ENCODE peak calls at places on chromosomes 1 and 21, in ten cellular contexts. F is hepatocyte; X is GM23338; Q is CD4-positive, alpha-beta T cell; J is body of pancreas; Y is cardiac muscle cell; C is fibroblast of lung; D is RWPE1; V is progenitor cell of endocrine pancreas; W is lower lobe of right lung. O is an unnamed sample.

GRCh38 chr1:53754484-53755312 is 15.7 kb upstream of the GLIS1 start:
- DNase-seq in F (peak; percentile 75), X (peak; percentile 86), Q (no peak), J (peak; percentile 36), Y (peak; percentile 80), C (peak; percentile 57), D (no peak), V (no peak), W (no peak), O (peak; percentile 39)

GRCh38 chr1:68327414-68327813 is 95.1 kb upstream of the WLS start:
- DNase-seq in F (no peak), X (no peak), Q (no peak), J (no peak), Y (peak; percentile 78), C (no peak), D (no peak), V (no peak), W (no peak), O (no peak)

GRCh38 chr1:21641076-21641475 is 28.1 kb downstream of the RAP1GAP start:
- DNase-seq in F (no peak), X (no peak), Q (no peak), J (no peak), Y (no peak), C (no peak), D (no peak), V (no peak), W (no peak), O (no peak)

GRCh38 chr1:206831605-206832004 is 33.8 kb upstream of the IL20 start:
- DNase-seq in F (no peak), X (no peak), Q (no peak), J (no peak), Y (no peak), C (no peak), D (no peak), V (no peak), W (no peak), O (no peak)

GRCh38 chr1:93200086-93200620 is 19.6 kb downstream of the CCDC18 start:
- DNase-seq in F (no peak), X (no peak), Q (no peak), J (no peak), Y (no peak), C (no peak), D (no peak), V (no peak), W (no peak), O (no peak)

GRCh38 chr1:9249534-9250335 is 15.2 kb downstream of the H6PD start:
- DNase-seq in F (peak; percentile 68), X (peak; percentile 85), Q (no peak), J (peak; percentile 73), Y (peak; percentile 74), C (no peak), D (no peak), V (peak; percentile 36), W (peak; percentile 74), O (peak; percentile 52)

GRCh38 chr1:59985901-59986735 is 59.5 kb upstream of the CYP2J2 start:
- DNase-seq in F (peak; percentile 26), X (peak; percentile 65), Q (no peak), J (no peak), Y (no peak), C (peak; percentile 61), D (no peak), V (no peak), W (no peak), O (no peak)

GRCh38 chr1:187999973-188000372 is 1171.2 kb downstream of the PLA2G4A start:
- DNase-seq in F (peak; percentile 10), X (peak; percentile 18), Q (no peak), J (no peak), Y (peak; percentile 25), C (no peak), D (peak; percentile 10), V (no peak), W (no peak), O (no peak)

GRCh38 chr21:46314441-46315020 is 9.1 kb downstream of the C21orf58 start:
- DNase-seq in F (no peak), X (peak; percentile 55), Q (no peak), J (no peak), Y (no peak), C (no peak), D (no peak), V (no peak), W (no peak), O (no peak)

GRCh38 chr1:167950569-167950968 is 13.7 kb upstream of the MPC2 start:
- DNase-seq in F (no peak), X (no peak), Q (no peak), J (no peak), Y (no peak), C (no peak), D (no peak), V (no peak), W (no peak), O (no peak)

GRCh38 chr1:71015745-71016144 is 31.9 kb downstream of the PTGER3 start:
- DNase-seq in F (no peak), X (no peak), Q (no peak), J (no peak), Y (no peak), C (no peak), D (no peak), V (no peak), W (no peak), O (no peak)

GRCh38 chr1:10755977-10756521 is 40.4 kb downstream of the CASZ1 start:
- DNase-seq in F (peak; percentile 68), X (no peak), Q (peak; percentile 48), J (no peak), Y (peak; percentile 49), C (peak; percentile 6), D (peak; percentile 54), V (no peak), W (peak; percentile 84), O (no peak)

GRCh38 chr1:156860113-156860638 is 489 bp upstream of the NTRK1 start:
- DNase-seq in F (peak; percentile 61), X (peak; percentile 80), Q (peak; percentile 27), J (peak; percentile 48), Y (peak; percentile 54), C (peak; percentile 40), D (peak; percentile 62), V (peak; percentile 39), W (no peak), O (peak; percentile 57)

GRCh38 chr1:204278973-204279372 is 65.2 kb upstream of the GOLT1A start:
- DNase-seq in F (no peak), X (no peak), Q (no peak), J (no peak), Y (no peak), C (no peak), D (no peak), V (no peak), W (no peak), O (no peak)

GRCh38 chr1:79744746-79745145 is 738.2 kb upstream of the ADGRL4 start:
- DNase-seq in F (no peak), X (no peak), Q (no peak), J (no peak), Y (no peak), C (no peak), D (no peak), V (no peak), W (no peak), O (no peak)

GRCh38 chr1:178133291-178133989 is 39.5 kb downstream of the RASAL2 start:
- DNase-seq in F (no peak), X (no peak), Q (no peak), J (no peak), Y (no peak), C (no peak), D (no peak), V (no peak), W (no peak), O (no peak)
- TF ChIP-seq CTCF in F (no peak), X (no peak), Q (no peak), J (no peak), Y (no peak), C (no peak), D (no peak), V (no peak), W (no peak), O (no peak)

DNA sequence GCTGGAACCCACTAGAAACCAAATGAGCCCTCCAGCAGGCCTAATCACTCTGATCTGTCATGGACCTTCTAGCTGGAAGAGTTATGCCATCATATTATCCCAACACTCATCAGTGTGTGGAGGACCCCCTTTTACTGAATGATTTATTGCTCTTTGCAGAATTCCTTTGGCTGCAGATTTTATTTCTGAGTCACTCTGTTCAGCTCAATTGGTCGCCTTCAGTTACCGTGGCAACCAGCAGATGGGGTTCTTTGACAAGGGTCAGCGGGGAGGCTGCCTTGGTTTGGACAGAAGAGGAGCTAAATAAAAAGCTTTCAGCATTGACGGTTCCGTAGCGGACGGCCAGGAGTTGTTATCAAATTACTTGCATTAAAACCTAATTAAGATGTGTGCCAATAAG is 220.1 kb downstream of the SDCCAG8 start:
- DNase-seq in F (no peak), X (peak; percentile 87), Q (no peak), J (no peak), Y (peak; percentile 51), C (peak; percentile 78), D (no peak), V (no peak), W (no peak), O (peak; percentile 44)
- TF ChIP-seq CTCF in F (no peak), X (peak; percentile 75), Q (no peak), J (no peak), Y (peak; percentile 15), C (peak; percentile 52), D (no peak), V (peak; percentile 24), W (no peak), O (no peak)

DNA sequence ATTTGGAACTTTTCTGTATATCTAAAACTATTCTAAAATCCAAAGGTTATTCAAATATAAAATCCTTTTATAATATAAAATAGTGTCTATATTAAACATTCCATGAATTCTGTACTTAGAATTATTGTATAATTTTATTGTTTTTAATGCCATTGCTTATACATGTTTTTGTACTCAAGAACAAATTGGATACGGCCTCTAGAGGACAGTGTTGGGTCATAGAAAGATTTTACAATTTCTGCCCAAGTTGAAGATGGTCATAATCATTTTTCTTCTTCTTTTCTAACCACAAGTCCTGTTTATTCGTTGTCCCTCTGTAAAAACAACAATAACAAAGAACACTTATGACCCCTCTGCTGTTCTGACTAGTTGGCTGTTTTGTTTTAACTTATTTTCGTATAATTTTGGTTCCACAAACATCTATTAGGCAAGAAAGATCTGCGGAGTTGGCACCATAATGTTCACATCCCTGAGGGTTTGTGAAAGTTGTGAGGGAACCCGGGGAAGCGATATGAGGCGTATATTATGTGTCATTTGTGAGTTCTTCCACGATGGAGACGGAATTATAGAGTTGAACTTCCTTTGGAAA is 75.7 kb upstream of the KIF26B start:
- DNase-seq in F (peak; percentile 55), X (peak; percentile 42), Q (no peak), J (no peak), Y (peak; percentile 80), C (peak; percentile 52), D (peak; percentile 24), V (no peak), W (no peak), O (no peak)
- TF ChIP-seq CTCF in F (peak; percentile 76), X (peak; percentile 65), Q (peak; percentile 19), J (peak; percentile 27), Y (peak; percentile 80), C (peak; percentile 83), D (peak; percentile 85), V (peak; percentile 66), W (peak; percentile 50), O (peak; percentile 77)

GRCh38 chr1:8004113-8004802 is 21.9 kb downstream of the ERRFI1 start:
- DNase-seq in F (no peak), X (peak; percentile 67), Q (no peak), J (peak; percentile 43), Y (peak; percentile 59), C (peak; percentile 59), D (no peak), V (no peak), W (no peak), O (no peak)
- TF ChIP-seq CTCF in F (no peak), X (no peak), Q (no peak), J (no peak), Y (no peak), C (no peak), D (no peak), V (no peak), W (no peak), O (no peak)

GRCh38 chr1:232334811-232335210 is 295.1 kb downstream of the SIPA1L2 start:
- DNase-seq in F (no peak), X (no peak), Q (no peak), J (no peak), Y (no peak), C (no peak), D (peak; percentile 80), V (no peak), W (no peak), O (no peak)
- TF ChIP-seq CTCF in F (no peak), X (no peak), Q (no peak), J (no peak), Y (no peak), C (no peak), D (no peak), V (no peak), W (no peak), O (no peak)